ENCODE peak calls at places on chromosomes 16 and 17, in five cellular contexts. L is fibroblast of lung, W is neural progenitor cell, C is dorsolateral prefrontal cortex, E is cardiac fibroblast. I is an unnamed sample.

GRCh38 chr16:55323637-55324490 is at the start of gene IRX6:
- DNase-seq in L (no peak), W (peak), C (no peak), E (no peak), I (no peak)

GRCh38 chr17:29299031-29299430 is 5.1 kb upstream of the NUFIP2 start:
- DNase-seq in L (no peak), W (no peak), C (no peak), E (no peak), I (no peak)

GRCh38 chr16:8675183-8676159 is 1.1 kb downstream of the ABAT start:
- DNase-seq in L (no peak), W (no peak), C (no peak), E (no peak), I (no peak)

GRCh38 chr17:77615672-77616242 is 342.7 kb upstream of the TNRC6C start:
- DNase-seq in L (no peak), W (no peak), C (no peak), E (peak), I (no peak)

GRCh38 chr16:86766700-86767099 is 188.4 kb downstream of the FOXL1 start:
- DNase-seq in L (no peak), W (no peak), C (no peak), E (no peak), I (no peak)

GRCh38 chr17:42010898-42011516 is 6.2 kb downstream of the DNAJC7 start:
- DNase-seq in L (peak), W (peak), C (no peak), E (peak), I (no peak)

GRCh38 chr16:48901712-48902374 is 291.9 kb upstream of the N4BP1 start:
- DNase-seq in L (peak), W (peak), C (no peak), E (no peak), I (no peak)

GRCh38 chr17:57911021-57911420 is 44.2 kb downstream of the CUEDC1 start:
- DNase-seq in L (no peak), W (no peak), C (no peak), E (no peak), I (no peak)

GRCh38 chr16:81774348-81774747 is 4.7 kb upstream of the PLCG2 start:
- DNase-seq in L (no peak), W (no peak), C (no peak), E (no peak), I (no peak)

GRCh38 chr17:20992987-20993862 is 49.6 kb downstream of the USP22 start:
- DNase-seq in L (peak), W (peak), C (peak), E (peak), I (peak)

GRCh38 chr16:70775399-70775798 is 25.6 kb downstream of the VAC14 start:
- DNase-seq in L (no peak), W (no peak), C (no peak), E (no peak), I (no peak)

GRCh38 chr17:79619196-79619595 is 8.3 kb upstream of the RBFOX3 start:
- DNase-seq in L (no peak), W (no peak), C (peak), E (no peak), I (no peak)

GRCh38 chr16:85028638-85029412 is 1.2 kb downstream of the KIAA0513 start:
- DNase-seq in L (peak), W (no peak), C (peak), E (no peak), I (peak)

GRCh38 chr16:85027968-85028637 is 508 bp downstream of the KIAA0513 start:
- DNase-seq in L (no peak), W (peak), C (no peak), E (no peak), I (peak)

GRCh38 chr16:85026696-85027095 is 899 bp upstream of the KIAA0513 start:
- DNase-seq in L (no peak), W (no peak), C (no peak), E (no peak), I (no peak)

GRCh38 chr16:85025781-85026653 is 1.6 kb upstream of the KIAA0513 start:
- DNase-seq in L (no peak), W (no peak), C (no peak), E (no peak), I (no peak)

GRCh38 chr16:85027349-85027967 is at the start of gene KIAA0513:
- DNase-seq in L (peak), W (peak), C (peak), E (peak), I (peak)
- TF ChIP-seq CTCF in L (peak), W (peak), C (peak), E (peak), I (no peak)

DNA sequence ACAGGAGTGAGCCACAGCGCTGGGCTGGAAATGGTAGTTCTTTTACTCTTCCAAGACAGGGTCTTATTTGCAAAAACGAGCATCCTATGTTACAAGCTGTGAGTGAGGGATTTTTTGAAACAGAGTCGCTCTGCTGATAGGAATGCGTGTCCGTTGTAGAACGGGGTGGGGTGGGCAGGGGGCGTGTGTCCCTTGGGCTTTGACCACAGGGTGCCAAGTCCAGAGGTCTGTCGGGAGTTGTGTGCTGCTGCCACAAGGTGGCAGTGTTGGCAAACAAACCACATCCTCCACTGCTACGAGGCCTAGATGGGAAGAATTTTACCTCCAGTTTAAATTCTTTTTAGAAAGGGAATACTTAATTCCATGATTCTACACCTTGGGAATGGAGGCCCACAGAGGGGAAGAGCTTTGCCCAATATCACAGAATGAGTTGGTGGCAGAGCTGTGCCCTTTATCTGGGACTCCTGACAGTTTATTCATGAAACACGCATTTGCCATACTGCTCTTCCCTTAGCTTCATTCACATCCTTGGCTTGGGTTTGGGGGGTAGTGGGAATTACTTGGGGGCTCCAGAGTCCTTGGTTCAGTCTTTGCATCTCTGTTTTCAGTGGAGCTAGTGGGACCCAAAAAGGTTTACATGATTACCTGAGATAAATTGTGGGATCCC is 30.6 kb upstream of the ETV4 start:
- DNase-seq in L (peak), W (peak), C (peak), E (peak), I (peak)
- TF ChIP-seq CTCF in L (peak), W (peak), C (peak), E (peak), I (peak)

GRCh38 chr16:58535100-58535499 is 19.8 kb downstream of the SETD6 start:
- DNase-seq in L (no peak), W (no peak), C (no peak), E (no peak), I (no peak)
- TF ChIP-seq CTCF in L (no peak), W (no peak), C (no peak), E (no peak), I (no peak)

GRCh38 chr17:13495423-13495822 is 106.3 kb downstream of the HS3ST3A1 start:
- DNase-seq in L (no peak), W (no peak), C (no peak), E (no peak), I (no peak)

GRCh38 chr17:13490906-13491502 is 110.7 kb downstream of the HS3ST3A1 start:
- DNase-seq in L (no peak), W (no peak), C (no peak), E (no peak), I (no peak)

GRCh38 chr17:13491916-13492315 is 109.8 kb downstream of the HS3ST3A1 start:
- DNase-seq in L (no peak), W (no peak), C (no peak), E (no peak), I (no peak)

GRCh38 chr17:13492351-13493122 is 109.2 kb downstream of the HS3ST3A1 start:
- DNase-seq in L (no peak), W (no peak), C (no peak), E (no peak), I (no peak)

DNA sequence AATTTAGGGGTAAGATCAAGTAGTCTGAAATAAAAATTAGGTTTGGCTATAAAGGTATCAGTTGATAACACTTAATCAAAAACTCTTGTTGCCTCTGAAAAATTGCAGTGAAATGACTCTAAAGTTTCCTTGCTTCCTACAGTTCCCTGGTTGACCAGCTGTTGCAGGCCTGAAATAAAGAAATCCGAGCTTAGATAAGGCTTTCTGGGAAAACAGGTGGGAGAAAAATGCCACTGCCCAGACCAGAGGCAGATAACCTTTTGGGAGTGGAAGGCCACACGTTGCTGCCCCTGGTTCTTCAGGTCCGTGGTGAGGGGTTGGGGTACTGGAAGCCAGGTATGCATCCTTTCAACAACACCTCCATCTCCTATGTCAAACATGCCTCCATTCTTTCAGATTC is 111.3 kb downstream of the HS3ST3A1 start:
- DNase-seq in L (no peak), W (no peak), C (no peak), E (no peak), I (no peak)
- TF ChIP-seq CTCF in L (no peak), W (no peak), C (no peak), E (no peak), I (no peak)

GRCh38 chr17:7215652-7216139 is 3.9 kb downstream of the DLG4 start:
- DNase-seq in L (no peak), W (peak), C (no peak), E (no peak), I (no peak)

GRCh38 chr17:7213895-7214299 is 5.7 kb downstream of the DLG4 start:
- DNase-seq in L (peak), W (peak), C (peak), E (peak), I (no peak)

GRCh38 chr17:7216242-7217112 is 3.2 kb downstream of the DLG4 start:
- DNase-seq in L (no peak), W (no peak), C (no peak), E (no peak), I (no peak)

GRCh38 chr17:7214300-7215135 is 5.1 kb downstream of the DLG4 start:
- DNase-seq in L (peak), W (peak), C (peak), E (peak), I (peak)

GRCh38 chr17:7215136-7215638 is 4.4 kb downstream of the DLG4 start:
- DNase-seq in L (no peak), W (no peak), C (no peak), E (no peak), I (no peak)
- TF ChIP-seq CTCF in L (no peak), W (no peak), C (no peak), E (no peak), I (no peak)

DNA sequence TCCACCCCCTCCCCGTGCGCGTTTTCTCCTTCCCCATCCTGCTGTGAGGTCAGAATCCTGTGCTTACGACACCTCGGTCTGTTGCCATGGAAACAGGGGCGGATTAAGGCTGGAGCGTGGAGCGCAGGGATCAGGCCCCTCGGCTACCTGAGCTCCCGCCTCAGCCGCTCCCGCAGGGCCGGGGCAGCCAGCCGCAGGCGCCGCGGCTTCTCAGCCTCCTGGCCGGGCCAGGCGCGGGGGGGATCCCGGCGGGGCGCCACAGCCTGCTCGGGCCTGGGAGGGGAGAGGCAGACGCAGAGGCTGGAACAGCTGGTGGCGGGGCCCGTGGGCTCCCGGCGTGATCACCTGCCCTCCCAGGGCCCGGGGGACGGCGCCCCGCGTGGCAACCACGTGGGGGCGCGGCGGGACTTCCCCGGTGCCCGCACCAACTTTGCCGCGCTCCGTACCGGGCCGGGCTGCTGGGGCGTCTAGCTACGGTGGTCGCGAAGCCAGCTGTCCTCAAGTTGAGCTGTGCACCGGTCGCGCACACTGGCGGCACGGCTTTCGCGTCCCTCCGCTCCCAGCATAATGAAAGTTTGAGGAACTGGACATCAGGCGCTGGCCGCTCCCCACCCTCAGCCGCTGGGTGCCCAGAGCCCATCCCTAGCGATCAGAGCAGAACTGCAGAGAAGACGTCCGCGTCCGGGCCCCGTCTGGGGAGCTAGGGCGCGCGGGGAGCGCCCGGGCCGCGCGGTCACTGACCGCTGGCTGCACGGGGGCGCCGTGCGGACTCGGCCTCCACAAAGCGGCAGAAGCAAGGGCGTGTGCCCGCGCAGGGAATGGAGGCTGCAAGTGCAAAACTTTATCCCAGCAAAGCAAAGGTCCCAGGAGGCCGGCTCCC is 1.2 kb downstream of the RTN4RL1 start:
- DNase-seq in L (peak), W (peak), C (no peak), E (peak), I (peak)
- TF ChIP-seq CTCF in L (no peak), W (no peak), C (no peak), E (no peak), I (no peak)

GRCh38 chr16:27219161-27219560 is 15.8 kb downstream of the KDM8 start:
- DNase-seq in L (no peak), W (no peak), C (no peak), E (no peak), I (no peak)
- TF ChIP-seq CTCF in L (no peak), W (no peak), C (no peak), E (no peak), I (no peak)

GRCh38 chr17:17387461-17388362 is 84.5 kb downstream of the NT5M start:
- DNase-seq in L (no peak), W (peak), C (no peak), E (no peak), I (peak)
- TF ChIP-seq CTCF in L (no peak), W (peak), C (no peak), E (peak), I (peak)

GRCh38 chr16:63702981-63703590 is 1418.8 kb downstream of the CDH11 start:
- DNase-seq in L (no peak), W (peak), C (no peak), E (no peak), I (no peak)
- TF ChIP-seq CTCF in L (no peak), W (peak), C (no peak), E (no peak), I (no peak)

GRCh38 chr16:19785512-19786130 is 67.5 kb downstream of the IQCK start:
- DNase-seq in L (no peak), W (no peak), C (no peak), E (no peak), I (no peak)

GRCh38 chr16:19783363-19783762 is 65.3 kb downstream of the IQCK start:
- DNase-seq in L (peak), W (no peak), C (no peak), E (no peak), I (no peak)

GRCh38 chr16:19781196-19781595 is 63.1 kb downstream of the IQCK start:
- DNase-seq in L (no peak), W (no peak), C (no peak), E (peak), I (no peak)

GRCh38 chr16:19783847-19784736 is 66.0 kb downstream of the IQCK start:
- DNase-seq in L (no peak), W (no peak), C (no peak), E (no peak), I (no peak)

GRCh38 chr16:19785081-19785480 is 67.0 kb downstream of the IQCK start:
- DNase-seq in L (no peak), W (no peak), C (no peak), E (no peak), I (no peak)
- TF ChIP-seq CTCF in L (no peak), W (no peak), C (no peak), E (no peak), I (no peak)

I was measured in Calu3.